ENCODE peak calls at places on chromosomes 1 and 21, in five cellular contexts. R, H, S, E and X are unnamed samples.

GRCh38 chr1:94327001-94327685 is 89.8 kb upstream of the ARHGAP29 start:
- DNase-seq in R (no peak), H (peak), S (no peak), E (peak), X (no peak)

GRCh38 chr1:96387785-96388184 is 333.8 kb upstream of the PTBP2 start:
- DNase-seq in R (no peak), H (no peak), S (no peak), E (no peak), X (no peak)

GRCh38 chr1:109807822-109808680 is 44.3 kb upstream of the EPS8L3 start:
- DNase-seq in R (no peak), H (no peak), S (no peak), E (no peak), X (no peak)

GRCh38 chr1:74195339-74195738 is 2.6 kb downstream of the LRRIQ3 start:
- DNase-seq in R (no peak), H (no peak), S (no peak), E (no peak), X (no peak)

GRCh38 chr1:83961571-83962295 is 37.2 kb downstream of the TTLL7 start:
- DNase-seq in R (no peak), H (no peak), S (no peak), E (no peak), X (no peak)

GRCh38 chr1:155061381-155062150 is 2.0 kb upstream of the EFNA4 start:
- DNase-seq in R (no peak), H (peak), S (peak), E (peak), X (peak)

GRCh38 chr1:243924188-243924587 is 74.1 kb upstream of the AKT3 start:
- DNase-seq in R (no peak), H (no peak), S (no peak), E (no peak), X (no peak)

GRCh38 chr1:48249868-48250267 is 27.4 kb downstream of the SLC5A9 start:
- DNase-seq in R (no peak), H (no peak), S (no peak), E (no peak), X (no peak)

GRCh38 chr1:92509619-92510018 is 22.9 kb upstream of the GFI1 start:
- DNase-seq in R (no peak), H (no peak), S (no peak), E (no peak), X (no peak)

GRCh38 chr1:176315519-176316220 is 108.6 kb upstream of the COP1 start:
- DNase-seq in R (no peak), H (no peak), S (no peak), E (no peak), X (no peak)

GRCh38 chr1:31624354-31625179 is 7.1 kb downstream of the HCRTR1 start:
- DNase-seq in R (no peak), H (peak), S (no peak), E (no peak), X (no peak)

GRCh38 chr1:178926046-178926445 is 55.2 kb upstream of the ANGPTL1 start:
- DNase-seq in R (no peak), H (no peak), S (no peak), E (no peak), X (no peak)

GRCh38 chr21:14300074-14300473 is 82.9 kb downstream of the HSPA13 start:
- DNase-seq in R (no peak), H (no peak), S (no peak), E (no peak), X (no peak)

GRCh38 chr1:47333922-47334764 is 553 bp downstream of the CMPK1 start:
- DNase-seq in R (no peak), H (peak), S (peak), E (peak), X (peak)

GRCh38 chr21:34846601-34847112 is 177.9 kb downstream of the CLIC6 start:
- DNase-seq in R (peak), H (peak), S (no peak), E (no peak), X (no peak)